ENCODE peak calls at places on chromosomes 12 and 14, in five cellular contexts. W is heart left ventricle, L is cardiac septum, P is fibroblast of the aortic adventitia, Z is ELR. X is an unnamed sample.

GRCh38 chr12:6958609-6959375 is 7.6 kb downstream of the PTPN6 start:
- DNase-seq in W (no peak), L (no peak), P (no peak), Z (no peak), X (no peak)

GRCh38 chr14:71492346-71492745 is 439.9 kb upstream of the RGS6 start:
- DNase-seq in W (no peak), L (no peak), P (no peak), Z (no peak), X (no peak)

GRCh38 chr12:12839886-12840285 is 26.7 kb downstream of the DDX47 start:
- DNase-seq in W (no peak), L (no peak), P (peak; percentile 74), Z (peak; percentile 97), X (peak; percentile 93)

GRCh38 chr12:122412851-122413433 is 9.5 kb downstream of the CLIP1 start:
- DNase-seq in W (no peak), L (no peak), P (no peak), Z (no peak), X (no peak)

GRCh38 chr12:52819731-52820510 is 6.0 kb upstream of the KRT4 start:
- DNase-seq in W (no peak), L (no peak), P (no peak), Z (no peak), X (no peak)

GRCh38 chr14:60092516-60092915 is 793 bp downstream of the PCNX4 start:
- DNase-seq in W (no peak), L (no peak), P (peak; percentile 56), Z (peak; percentile 60), X (peak; percentile 34)

GRCh38 chr12:9787340-9787737 is 26.6 kb upstream of the CD69 start:
- DNase-seq in W (no peak), L (no peak), P (no peak), Z (peak; percentile 68), X (no peak)

GRCh38 chr12:16610743-16611142 is 4.8 kb upstream of the LMO3 start:
- DNase-seq in W (no peak), L (no peak), P (no peak), Z (no peak), X (no peak)

GRCh38 chr12:76020281-76020680 is 11.3 kb downstream of the PHLDA1 start:
- DNase-seq in W (no peak), L (no peak), P (peak; percentile 65), Z (peak; percentile 96), X (peak; percentile 96)

GRCh38 chr14:23421594-23421993 is 13.5 kb upstream of the MYH6 start:
- DNase-seq in W (no peak), L (no peak), P (no peak), Z (no peak), X (no peak)

GRCh38 chr14:44108601-44109000 is 398.5 kb downstream of the FSCB start:
- DNase-seq in W (no peak), L (no peak), P (no peak), Z (peak; percentile 1), X (no peak)

GRCh38 chr14:55845963-55846851 is 266.2 kb downstream of the KTN1 start:
- DNase-seq in W (no peak), L (no peak), P (peak; percentile 16), Z (peak; percentile 9), X (no peak)

GRCh38 chr12:131001493-131001892 is 47.8 kb downstream of the ADGRD1 start:
- DNase-seq in W (no peak), L (no peak), P (no peak), Z (no peak), X (no peak)

GRCh38 chr12:52061470-52062166 is 8.2 kb upstream of the ATG101 start:
- DNase-seq in W (no peak), L (no peak), P (peak; percentile 37), Z (no peak), X (no peak)

GRCh38 chr12:65540140-65540539 is 261.7 kb downstream of the MSRB3 start:
- DNase-seq in W (no peak), L (no peak), P (no peak), Z (no peak), X (no peak)

GRCh38 chr12:53726342-53726741 is 910 bp downstream of the CALCOCO1 start:
- DNase-seq in W (no peak), L (no peak), P (no peak), Z (peak; percentile 51), X (peak; percentile 29)

GRCh38 chr12:102172436-102172835 is 25.2 kb downstream of the PMCH start:
- DNase-seq in W (no peak), L (no peak), P (peak; percentile 77), Z (no peak), X (no peak)

GRCh38 chr14:50335389-50335788 is 23.3 kb downstream of the DMAC2L start:
- DNase-seq in W (peak; percentile 45), L (no peak), P (peak; percentile 52), Z (peak; percentile 40), X (no peak)

GRCh38 chr12:10130042-10130441 is at the start of gene CLEC7A:
- DNase-seq in W (no peak), L (no peak), P (no peak), Z (no peak), X (no peak)